ENCODE peak calls at places on chromosomes 2 and 18, in four cellular contexts. V is K562, H is GM12878, B is GM12891. E is an unnamed sample.

GRCh38 chr2:189115126-189115525 is 64.4 kb downstream of the COL5A2 start:
- DNase-seq in B (no peak), H (no peak), V (no peak), E (no peak)

GRCh38 chr2:55088400-55088799 is 38.1 kb upstream of the RTN4 start:
- DNase-seq in B (no peak), H (no peak), V (no peak), E (no peak)

GRCh38 chr18:58540381-58540943 is 88.4 kb downstream of the ALPK2 start:
- DNase-seq in B (no peak), V (no peak), H (no peak), E (no peak)

GRCh38 chr2:50181212-50181611 is 850.7 kb downstream of the NRXN1 start:
- DNase-seq in V (no peak), B (no peak), H (no peak), E (no peak)

GRCh38 chr2:31140151-31140550 is 1.9 kb upstream of the GALNT14 start:
- DNase-seq in V (no peak), B (no peak), H (no peak), E (no peak)

GRCh38 chr18:8662574-8663255 is 42.6 kb upstream of the MTCL1 start:
- DNase-seq in B (no peak), H (no peak), V (no peak), E (no peak)

GRCh38 chr18:74226666-74227065 is 65.1 kb downstream of the CYB5A start:
- DNase-seq in V (no peak), H (no peak), B (no peak), E (no peak)

GRCh38 chr2:235216901-235217300 is 265.1 kb downstream of the SH3BP4 start:
- DNase-seq in H (no peak), V (no peak), B (no peak), E (no peak)

GRCh38 chr2:109176489-109176888 is 47.5 kb downstream of the SH3RF3 start:
- DNase-seq in B (no peak), V (no peak), H (no peak), E (no peak)

GRCh38 chr2:112721819-112722522 is 1.2 kb downstream of the NT5DC4 start:
- DNase-seq in H (no peak), V (no peak), B (no peak), E (no peak)

GRCh38 chr2:150147889-150148683 is 339.4 kb downstream of the RND3 start:
- DNase-seq in H (no peak), V (no peak), B (no peak), E (no peak)
- TF ChIP-seq SPI1 in H (no peak), V (no peak), B (no peak), E (no peak)

GRCh38 chr2:182818541-182819308 is 47.7 kb downstream of the FRZB start:
- DNase-seq in B (no peak), V (no peak), H (no peak), E (no peak)
- TF ChIP-seq SPI1 in B (no peak), V (no peak), H (no peak), E (no peak)

GRCh38 chr2:238853724-238854123 is 5.8 kb downstream of the TWIST2 start:
- DNase-seq in B (no peak), V (no peak), H (no peak), E (no peak)
- TF ChIP-seq SPI1 in B (no peak), V (no peak), H (no peak), E (no peak)

DNA sequence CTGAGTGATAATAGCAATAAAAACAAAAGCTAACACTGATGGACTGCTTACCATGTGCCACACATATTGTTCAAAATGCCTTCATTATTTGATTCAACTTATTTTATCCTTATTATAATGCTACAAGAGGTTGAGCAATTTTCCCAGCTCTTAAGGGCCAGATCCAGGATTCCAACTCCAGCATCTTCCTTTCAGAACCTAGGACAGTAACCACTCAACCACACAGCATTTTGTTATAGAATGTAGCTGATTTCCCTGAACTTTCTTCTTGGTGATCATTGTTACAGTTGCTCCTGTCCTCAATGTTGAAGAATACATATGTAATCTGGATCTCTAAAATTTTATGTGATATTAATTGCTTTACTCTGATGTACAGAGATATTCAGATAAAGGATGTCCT is 341.7 kb downstream of the PIK3C3 start:
- DNase-seq in B (no peak), V (no peak), H (no peak), E (no peak)
- TF ChIP-seq SPI1 in B (no peak), V (no peak), H (no peak), E (no peak)

GRCh38 chr2:229153946-229154345 is 117.1 kb downstream of the PID1 start:
- DNase-seq in B (no peak), V (no peak), H (no peak), E (no peak)

GRCh38 chr2:229150317-229150716 is 120.8 kb downstream of the PID1 start:
- DNase-seq in H (no peak), B (no peak), V (no peak), E (no peak)

GRCh38 chr2:229154381-229154780 is 116.7 kb downstream of the PID1 start:
- DNase-seq in H (no peak), B (no peak), V (no peak), E (no peak)

GRCh38 chr2:229153307-229153706 is 117.8 kb downstream of the PID1 start:
- DNase-seq in B (no peak), V (no peak), H (no peak), E (no peak)

DNA sequence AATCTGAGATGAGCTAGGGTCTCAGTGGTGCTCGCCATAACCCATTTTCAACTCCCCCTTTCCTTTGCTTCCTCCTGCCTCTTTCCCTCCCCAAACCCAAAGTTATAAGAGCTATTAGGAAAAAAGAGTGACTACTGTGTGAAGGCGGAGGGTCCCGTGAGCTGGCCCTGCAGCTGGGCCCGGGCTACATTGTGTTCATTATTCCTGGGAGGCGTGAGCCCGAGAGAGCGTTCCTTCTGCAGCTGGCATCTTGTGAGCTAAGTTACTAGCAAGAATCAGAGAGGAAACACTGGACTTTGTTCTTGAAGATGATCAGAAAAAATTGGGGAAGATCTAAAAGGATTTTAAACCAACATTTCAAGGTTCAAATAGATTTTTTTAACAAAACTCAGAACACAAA is 118.3 kb downstream of the PID1 start:
- DNase-seq in H (no peak), B (no peak), V (no peak), E (no peak)
- TF ChIP-seq SPI1 in H (no peak), B (no peak), V (no peak), E (no peak)

DNA sequence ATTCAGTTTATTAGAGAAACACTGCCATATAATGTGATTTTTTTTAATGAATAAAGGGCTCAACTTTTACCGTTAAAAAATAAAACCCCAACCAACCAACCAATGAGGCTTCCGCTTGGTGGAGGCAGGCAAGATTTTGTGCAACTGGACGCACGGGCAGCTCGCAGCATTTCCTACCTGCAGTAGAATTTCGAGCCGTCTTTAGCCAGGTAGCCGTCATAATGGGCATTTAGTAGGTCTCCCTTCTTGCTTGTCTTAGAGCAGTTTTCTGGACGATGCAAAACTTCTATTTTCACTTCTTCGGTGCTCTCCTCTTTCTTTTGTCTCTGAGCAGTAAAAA is 328 bp downstream of the FKBP7 start:
- DNase-seq in V (peak), H (no peak), B (no peak), E (peak)
- TF ChIP-seq SPI1 in V (no peak), H (no peak), B (no peak), E (no peak)

GRCh38 chr2:237666606-237667005 is 39.2 kb downstream of the LRRFIP1 start:
- DNase-seq in V (no peak), H (no peak), B (no peak), E (no peak)

GRCh38 chr2:237669628-237670351 is 42.4 kb downstream of the LRRFIP1 start:
- DNase-seq in V (no peak), H (peak), B (peak), E (no peak)

GRCh38 chr2:237668440-237668839 is 41.1 kb downstream of the LRRFIP1 start:
- DNase-seq in H (no peak), V (no peak), B (no peak), E (no peak)

GRCh38 chr2:237669129-237669627 is 41.8 kb downstream of the LRRFIP1 start:
- DNase-seq in B (no peak), V (no peak), H (no peak), E (no peak)

GRCh38 chr2:237667891-237668290 is 40.5 kb downstream of the LRRFIP1 start:
- DNase-seq in H (no peak), B (no peak), V (no peak), E (no peak)
- TF ChIP-seq SPI1 in H (no peak), B (no peak), V (no peak), E (no peak)

GRCh38 chr2:232353096-232353495 is 25.5 kb upstream of the ALPP start:
- DNase-seq in B (no peak), H (no peak), V (no peak), E (no peak)
- TF ChIP-seq SPI1 in B (no peak), H (no peak), V (no peak), E (no peak)

DNA sequence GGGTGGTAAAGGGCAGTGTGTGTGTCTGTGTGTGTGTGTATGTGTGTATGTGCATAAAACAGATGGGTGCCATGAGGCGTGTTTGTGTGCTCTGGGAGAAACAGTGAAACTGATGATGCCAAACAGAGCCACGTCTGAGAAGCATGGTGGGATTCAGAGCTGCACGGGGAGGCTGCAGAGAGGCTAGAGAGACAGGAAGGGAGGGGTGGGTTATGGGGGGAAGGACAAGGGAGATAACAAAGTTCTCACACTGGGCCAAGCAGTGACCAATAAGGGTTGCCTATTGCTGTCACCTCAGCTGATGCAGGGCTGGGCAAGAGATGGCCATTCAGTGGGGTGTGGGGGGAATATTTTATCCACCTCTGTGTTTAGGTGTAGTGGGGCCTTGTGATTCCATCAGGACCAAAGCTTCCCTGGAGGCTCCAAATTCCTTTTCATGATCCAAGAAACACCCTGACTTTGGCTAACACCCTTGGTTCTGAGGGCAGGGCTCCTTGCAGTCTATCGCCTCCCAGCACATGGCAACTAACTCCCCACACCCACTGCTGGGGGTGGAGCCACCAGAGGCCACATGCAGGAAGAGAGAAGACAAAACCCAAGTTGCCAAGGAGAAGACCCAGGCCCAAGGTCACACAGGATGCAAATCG is 54.2 kb upstream of the POMC start:
- DNase-seq in V (peak), H (no peak), B (no peak), E (no peak)
- TF ChIP-seq SPI1 in V (no peak), H (no peak), B (no peak), E (no peak)

GRCh38 chr2:184041077-184041476 is 557.3 kb upstream of the ZNF804A start:
- DNase-seq in B (no peak), V (no peak), H (no peak), E (no peak)
- TF ChIP-seq SPI1 in B (no peak), V (no peak), H (no peak), E (no peak)